ENCODE peak calls at places on chromosome 20, in four cellular contexts. O is GM23338, L is HCT116, T is PC-9. E is an unnamed sample.
A peak's percentile ranks its signal among the peaks of the same experiment; 100 is the strongest.

GRCh38 chr20:59774204-59774641 is 159.2 kb downstream of the SYCP2 start:
- DNase-seq in T (no peak), L (no peak), O (no peak), E (no peak)

GRCh38 chr20:58014628-58015315 is 213.7 kb downstream of the ANKRD60 start:
- DNase-seq in O (no peak), L (peak; percentile 80), T (no peak), E (no peak)

GRCh38 chr20:37356387-37356786 is 10.4 kb downstream of the SRC start:
- DNase-seq in O (no peak), T (peak; percentile 46), L (no peak), E (no peak)

GRCh38 chr20:7505152-7505834 is 435.0 kb downstream of the HAO1 start:
- DNase-seq in O (peak; percentile 33), L (no peak), T (no peak), E (no peak)

GRCh38 chr20:46578745-46579144 is 28.3 kb upstream of the OCSTAMP start:
- DNase-seq in L (no peak), O (no peak), T (no peak), E (no peak)

GRCh38 chr20:10090588-10091166 is 55.9 kb downstream of the ANKEF1 start:
- DNase-seq in O (peak; percentile 84), T (peak; percentile 21), L (peak; percentile 38), E (peak; percentile 66)

GRCh38 chr20:37335642-37336368 is 10.1 kb upstream of the SRC start:
- DNase-seq in O (no peak), T (no peak), L (no peak), E (no peak)

GRCh38 chr20:19244291-19244690 is 31.8 kb downstream of the SLC24A3 start:
- DNase-seq in O (no peak), L (no peak), T (no peak), E (no peak)

GRCh38 chr20:25860531-25861150 is 164.0 kb upstream of the ZNF337 start:
- DNase-seq in T (no peak), O (no peak), L (no peak), E (no peak)

GRCh38 chr20:41717464-41717863 is 99.3 kb upstream of the CHD6 start:
- DNase-seq in L (no peak), T (no peak), O (no peak), E (peak; percentile 61)

GRCh38 chr20:13649548-13649947 is 10.8 kb upstream of the TASP1 start:
- DNase-seq in O (peak; percentile 41), T (no peak), L (no peak), E (no peak)

GRCh38 chr20:16569218-16570153 is 3.8 kb downstream of the KIF16B start:
- DNase-seq in L (no peak), T (no peak), O (no peak), E (no peak)

GRCh38 chr20:23884136-23884770 is 4.7 kb upstream of the CST5 start:
- DNase-seq in L (no peak), O (no peak), T (peak; percentile 34), E (no peak)

GRCh38 chr20:44020406-44021148 is 105.9 kb downstream of the TOX2 start:
- DNase-seq in T (no peak), O (peak; percentile 49), L (no peak), E (no peak)

GRCh38 chr20:45938727-45939438 is 4.4 kb downstream of the PCIF1 start:
- DNase-seq in L (peak; percentile 8), T (no peak), O (peak; percentile 81), E (peak; percentile 98)

GRCh38 chr20:25339608-25340007 is 51.0 kb downstream of the ABHD12 start:
- DNase-seq in L (no peak), T (no peak), O (no peak), E (no peak)

GRCh38 chr20:34709044-34709835 is 5.1 kb downstream of the TP53INP2 start:
- DNase-seq in T (peak; percentile 79), O (peak; percentile 85), L (peak; percentile 57), E (peak; percentile 81)

GRCh38 chr20:39939241-39939865 is 749.7 kb downstream of the MAFB start:
- DNase-seq in T (no peak), L (no peak), O (no peak), E (no peak)

GRCh38 chr20:15802020-15802419 is 771.2 kb downstream of the KIF16B start:
- DNase-seq in T (no peak), L (no peak), O (no peak), E (no peak)

GRCh38 chr20:51287628-51288413 is 254.7 kb downstream of the NFATC2 start:
- DNase-seq in L (no peak), O (no peak), T (no peak), E (no peak)

GRCh38 chr20:48283470-48284110 is 498.3 kb upstream of the SULF2 start:
- DNase-seq in O (no peak), T (peak; percentile 50), L (no peak), E (no peak)

DNA sequence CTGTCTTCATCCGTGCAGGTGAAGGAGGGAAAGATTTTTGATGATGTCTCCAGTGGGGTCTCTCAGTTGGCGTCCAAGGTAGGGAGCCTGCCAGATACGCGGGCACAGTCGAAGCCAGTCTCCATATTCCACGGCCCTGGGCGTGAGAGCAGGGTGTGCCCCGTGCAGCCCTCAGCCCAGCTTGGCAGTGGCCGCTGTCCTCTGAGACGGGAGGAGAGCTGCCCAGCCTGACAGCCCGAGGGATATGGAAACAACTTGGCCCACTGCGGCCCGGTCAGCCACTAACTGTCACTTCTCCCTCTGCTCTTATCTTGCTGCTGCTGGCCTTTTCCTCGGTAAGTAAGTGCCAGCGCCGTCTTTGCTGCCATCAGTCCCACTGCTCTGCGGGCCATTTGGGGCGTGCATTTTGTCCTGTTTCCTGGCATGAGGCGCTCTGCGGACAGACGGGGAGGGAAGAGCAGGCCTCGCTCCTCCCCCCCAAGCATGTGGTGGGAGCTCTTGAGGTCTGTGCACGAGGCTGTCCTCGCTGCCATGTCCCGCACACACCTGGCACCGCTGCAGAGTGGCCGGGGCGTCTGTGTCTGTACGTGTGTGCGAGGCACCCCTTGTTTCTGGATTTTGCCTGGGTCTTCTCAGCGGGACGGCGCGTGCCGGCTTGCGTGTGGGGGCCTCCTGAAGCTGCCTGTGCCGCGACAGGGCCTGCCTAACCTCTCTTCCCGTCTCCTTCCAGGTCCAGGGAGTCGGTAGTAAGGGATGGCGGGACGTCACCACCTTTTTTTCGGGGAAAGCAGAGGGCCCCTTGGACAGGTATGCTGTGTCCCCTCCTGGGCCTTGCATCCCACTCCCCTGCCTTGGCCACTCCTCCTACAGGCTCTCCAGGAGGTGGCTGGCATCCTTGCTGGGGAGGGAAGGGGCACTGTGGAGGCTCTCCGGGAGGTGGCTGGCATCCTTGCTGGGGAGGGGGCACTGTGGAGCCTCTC is 7.1 kb upstream of the COL20A1 start:
- DNase-seq in O (no peak), L (no peak), T (no peak), E (no peak)
- H3K4me3 ChIP-seq in O (no peak overlapping the region), L (no peak overlapping the region), T (no peak overlapping the region), E (no peak overlapping the region)

GRCh38 chr20:38725959-38726848 is 1.9 kb downstream of the SLC32A1 start:
- DNase-seq in T (peak; percentile 44), L (no peak), O (peak; percentile 96), E (peak; percentile 77)
- TF ChIP-seq EZH2 in T (no peak), L (no peak), O (peak; percentile 27), E (no peak)

DNA sequence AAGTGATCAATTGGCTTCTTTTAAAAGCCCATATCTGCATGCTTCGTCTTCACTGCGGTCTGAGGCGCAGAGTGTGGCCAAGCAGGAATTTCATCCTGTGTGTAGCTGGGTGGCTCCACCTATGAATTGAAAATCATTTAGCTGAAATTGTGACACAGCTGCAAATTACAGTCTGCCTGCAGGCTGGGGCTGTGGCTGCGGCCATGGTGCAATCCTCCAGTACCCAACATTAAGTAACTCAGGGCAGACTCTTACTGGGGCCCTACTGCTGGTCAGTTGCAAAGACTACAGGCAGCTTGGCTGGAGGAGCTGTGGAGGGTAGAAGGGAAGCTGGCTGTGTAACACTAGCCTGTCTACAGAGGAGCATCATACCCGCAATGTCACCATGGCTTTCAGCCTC is 3.1 kb upstream of the TGM3 start:
- DNase-seq in O (no peak), L (no peak), T (no peak), E (no peak)
- H3K4me3 ChIP-seq in O (no peak overlapping the region), L (no peak overlapping the region), T (no peak overlapping the region), E (no peak overlapping the region)

DNA sequence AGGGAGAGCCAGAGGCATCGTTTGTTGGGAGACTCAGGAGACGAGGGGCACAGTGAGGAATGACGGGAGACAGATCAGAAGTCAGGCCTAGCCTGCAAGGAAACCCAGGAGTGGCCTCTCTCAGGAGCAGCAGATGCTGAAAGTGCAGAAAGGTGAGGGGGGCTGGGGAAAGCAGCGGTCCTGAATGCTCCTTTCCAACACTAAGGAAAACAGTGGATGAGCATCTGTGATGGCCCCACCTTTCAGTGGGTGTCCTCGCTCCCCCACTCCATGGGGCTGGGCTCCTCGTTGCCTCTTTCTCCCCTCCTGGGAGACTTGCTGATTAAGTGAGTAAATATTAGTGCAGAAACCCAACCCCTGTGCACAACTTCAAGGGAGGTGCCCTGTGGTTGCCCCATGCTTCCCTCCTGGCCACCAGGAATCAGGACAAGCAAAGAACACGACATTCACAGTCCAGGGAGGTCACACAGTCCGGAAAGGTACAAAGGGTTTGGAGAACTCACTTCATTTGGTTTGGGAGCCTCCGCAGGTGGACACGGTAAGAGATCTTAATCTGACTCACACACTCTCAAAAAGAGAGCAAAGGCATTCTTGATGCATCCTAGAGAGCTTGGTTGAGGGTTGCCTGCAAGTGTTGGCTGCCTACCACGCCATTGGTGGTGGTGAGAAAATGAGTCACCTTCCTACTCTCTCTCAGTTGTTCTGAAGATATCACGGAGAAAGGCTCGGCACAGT is 9.7 kb upstream of the BPIFB1 start:
- DNase-seq in L (no peak), O (no peak), T (no peak), E (no peak)
- TF ChIP-seq EZH2 in L (no peak), O (no peak), T (no peak), E (no peak)

DNA sequence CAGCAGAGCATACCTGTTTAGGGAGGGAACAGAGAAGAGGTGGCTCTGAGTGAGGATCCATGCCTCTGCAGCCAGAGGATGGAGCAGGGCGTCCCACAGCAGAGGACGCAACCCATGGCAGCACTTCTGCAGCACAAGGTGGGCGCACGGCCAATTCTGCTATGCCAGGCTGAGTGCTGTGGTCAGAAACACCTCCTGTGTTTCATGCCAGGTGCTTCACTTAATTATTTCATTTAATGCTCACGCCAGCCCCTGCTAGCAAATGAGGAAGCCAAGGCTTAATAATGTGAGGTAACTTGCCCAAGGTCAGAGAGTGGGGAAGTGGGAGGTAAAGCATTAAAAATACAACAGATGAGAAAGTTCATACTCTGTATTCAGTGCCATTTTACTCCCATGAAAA is 68.5 kb upstream of the PTGIS start:
- DNase-seq in O (no peak), T (no peak), L (no peak), E (no peak)
- H3K4me3 ChIP-seq in O (no peak overlapping the region), T (no peak overlapping the region), L (no peak overlapping the region), E (no peak overlapping the region)